ENCODE peak calls at places on chromosomes 5 and 9, in nine cellular contexts. One of them, this sample, is unnamed.

GRCh38 chr9:91680129-91680528 is 256.5 kb upstream of the NFIL3 start:
- DNase-seq in heart right ventricle: no peak
- DNase-seq in H1: no peak
- DNase-seq in kidney epithelial cell: no peak
- DNase-seq in cardiac fibroblast: no peak
- DNase-seq in MM.1S: no peak
- DNase-seq in astrocyte of the spinal cord: no peak
- DNase-seq in fibroblast of lung: no peak
- DNase-seq in mucosa of descending colon: no peak
- DNase-seq in this sample: no peak

GRCh38 chr9:137984520-137985257 is 107.1 kb downstream of the CACNA1B start:
- DNase-seq in heart right ventricle: no peak
- DNase-seq in H1: no peak
- DNase-seq in kidney epithelial cell: no peak
- DNase-seq in cardiac fibroblast: no peak
- DNase-seq in MM.1S: no peak
- DNase-seq in astrocyte of the spinal cord: no peak
- DNase-seq in fibroblast of lung: no peak
- DNase-seq in mucosa of descending colon: no peak
- DNase-seq in this sample: no peak

GRCh38 chr5:120473332-120473731 is 9.2 kb downstream of the PRR16 start:
- DNase-seq in heart right ventricle: no peak
- DNase-seq in H1: no peak
- DNase-seq in kidney epithelial cell: no peak
- DNase-seq in cardiac fibroblast: no peak
- DNase-seq in MM.1S: no peak
- DNase-seq in astrocyte of the spinal cord: no peak
- DNase-seq in fibroblast of lung: no peak
- DNase-seq in mucosa of descending colon: no peak
- DNase-seq in this sample: no peak

GRCh38 chr9:114745108-114745848 is 60.6 kb downstream of the TNFSF15 start:
- DNase-seq in heart right ventricle: no peak
- DNase-seq in H1: no peak
- DNase-seq in kidney epithelial cell: no peak
- DNase-seq in cardiac fibroblast: peak
- DNase-seq in MM.1S: no peak
- DNase-seq in astrocyte of the spinal cord: peak
- DNase-seq in fibroblast of lung: peak
- DNase-seq in mucosa of descending colon: no peak
- DNase-seq in this sample: no peak

GRCh38 chr9:107487521-107488399 is 1.8 kb downstream of the KLF4 start:
- DNase-seq in heart right ventricle: peak
- DNase-seq in H1: peak
- DNase-seq in kidney epithelial cell: no peak
- DNase-seq in cardiac fibroblast: peak
- DNase-seq in MM.1S: no peak
- DNase-seq in astrocyte of the spinal cord: peak
- DNase-seq in fibroblast of lung: peak
- DNase-seq in mucosa of descending colon: peak
- DNase-seq in this sample: no peak

GRCh38 chr5:139975306-139975705 is 67.8 kb downstream of the NRG2 start:
- DNase-seq in heart right ventricle: no peak
- DNase-seq in H1: no peak
- DNase-seq in kidney epithelial cell: no peak
- DNase-seq in cardiac fibroblast: no peak
- DNase-seq in MM.1S: no peak
- DNase-seq in astrocyte of the spinal cord: no peak
- DNase-seq in fibroblast of lung: no peak
- DNase-seq in mucosa of descending colon: no peak
- DNase-seq in this sample: no peak

GRCh38 chr9:20563917-20564316 is 58.4 kb downstream of the MLLT3 start:
- DNase-seq in heart right ventricle: no peak
- DNase-seq in H1: no peak
- DNase-seq in kidney epithelial cell: no peak
- DNase-seq in cardiac fibroblast: no peak
- DNase-seq in MM.1S: no peak
- DNase-seq in astrocyte of the spinal cord: no peak
- DNase-seq in fibroblast of lung: no peak
- DNase-seq in mucosa of descending colon: no peak
- DNase-seq in this sample: no peak

GRCh38 chr5:56440871-56441740 is 208.0 kb upstream of the ANKRD55 start:
- DNase-seq in heart right ventricle: no peak
- DNase-seq in H1: no peak
- DNase-seq in kidney epithelial cell: peak
- DNase-seq in cardiac fibroblast: peak
- DNase-seq in MM.1S: no peak
- DNase-seq in astrocyte of the spinal cord: peak
- DNase-seq in fibroblast of lung: peak
- DNase-seq in mucosa of descending colon: no peak
- DNase-seq in this sample: peak

GRCh38 chr5:943874-944620 is 51.4 kb downstream of the TRIP13 start:
- DNase-seq in heart right ventricle: no peak
- DNase-seq in H1: no peak
- DNase-seq in kidney epithelial cell: no peak
- DNase-seq in cardiac fibroblast: no peak
- DNase-seq in MM.1S: no peak
- DNase-seq in astrocyte of the spinal cord: no peak
- DNase-seq in fibroblast of lung: no peak
- DNase-seq in mucosa of descending colon: peak
- DNase-seq in this sample: no peak

GRCh38 chr9:95954940-95955339 is 79.4 kb downstream of the ERCC6L2 start:
- DNase-seq in heart right ventricle: no peak
- DNase-seq in H1: no peak
- DNase-seq in kidney epithelial cell: no peak
- DNase-seq in cardiac fibroblast: no peak
- DNase-seq in MM.1S: no peak
- DNase-seq in astrocyte of the spinal cord: no peak
- DNase-seq in fibroblast of lung: no peak
- DNase-seq in mucosa of descending colon: no peak
- DNase-seq in this sample: no peak

GRCh38 chr5:172770675-172771438 is at the start of gene DUSP1:
- DNase-seq in heart right ventricle: peak
- DNase-seq in H1: peak
- DNase-seq in kidney epithelial cell: no peak
- DNase-seq in cardiac fibroblast: peak
- DNase-seq in MM.1S: peak
- DNase-seq in astrocyte of the spinal cord: peak
- DNase-seq in fibroblast of lung: peak
- DNase-seq in mucosa of descending colon: peak
- DNase-seq in this sample: peak

GRCh38 chr5:124669956-124670671 is 76.3 kb downstream of the ZNF608 start:
- DNase-seq in heart right ventricle: no peak
- DNase-seq in H1: no peak
- DNase-seq in kidney epithelial cell: no peak
- DNase-seq in cardiac fibroblast: peak
- DNase-seq in MM.1S: no peak
- DNase-seq in astrocyte of the spinal cord: no peak
- DNase-seq in fibroblast of lung: no peak
- DNase-seq in mucosa of descending colon: no peak
- DNase-seq in this sample: peak

GRCh38 chr5:43514471-43514815 is 505 bp downstream of the C5orf34 start:
- DNase-seq in heart right ventricle: no peak
- DNase-seq in H1: no peak
- DNase-seq in kidney epithelial cell: peak
- DNase-seq in cardiac fibroblast: peak
- DNase-seq in MM.1S: no peak
- DNase-seq in astrocyte of the spinal cord: peak
- DNase-seq in fibroblast of lung: peak
- DNase-seq in mucosa of descending colon: no peak
- DNase-seq in this sample: peak

GRCh38 chr9:93304574-93305496 is 120.9 kb downstream of the WNK2 start:
- DNase-seq in heart right ventricle: peak
- DNase-seq in H1: peak
- DNase-seq in kidney epithelial cell: no peak
- DNase-seq in cardiac fibroblast: peak
- DNase-seq in MM.1S: no peak
- DNase-seq in astrocyte of the spinal cord: peak
- DNase-seq in fibroblast of lung: peak
- DNase-seq in mucosa of descending colon: no peak
- DNase-seq in this sample: peak

GRCh38 chr5:76280494-76280893 is 122.6 kb upstream of the IQGAP2 start:
- DNase-seq in heart right ventricle: no peak
- DNase-seq in H1: no peak
- DNase-seq in kidney epithelial cell: no peak
- DNase-seq in cardiac fibroblast: no peak
- DNase-seq in MM.1S: no peak
- DNase-seq in astrocyte of the spinal cord: no peak
- DNase-seq in fibroblast of lung: no peak
- DNase-seq in mucosa of descending colon: no peak
- DNase-seq in this sample: no peak

GRCh38 chr5:115366223-115366622 is 69.8 kb upstream of the CCDC112 start:
- DNase-seq in heart right ventricle: no peak
- DNase-seq in H1: no peak
- DNase-seq in kidney epithelial cell: peak
- DNase-seq in cardiac fibroblast: peak
- DNase-seq in MM.1S: no peak
- DNase-seq in astrocyte of the spinal cord: peak
- DNase-seq in fibroblast of lung: peak
- DNase-seq in mucosa of descending colon: no peak
- DNase-seq in this sample: peak
- TF ChIP-seq CTCF in heart right ventricle: no peak
- TF ChIP-seq CTCF in H1: no peak
- TF ChIP-seq CTCF in kidney epithelial cell: no peak
- TF ChIP-seq CTCF in cardiac fibroblast: peak
- TF ChIP-seq CTCF in MM.1S: no peak
- TF ChIP-seq CTCF in astrocyte of the spinal cord: no peak
- TF ChIP-seq CTCF in fibroblast of lung: no peak
- TF ChIP-seq CTCF in mucosa of descending colon: no peak
- TF ChIP-seq CTCF in this sample: peak

GRCh38 chr5:82165740-82166530 is 112.2 kb downstream of the RPS23 start:
- DNase-seq in heart right ventricle: peak
- DNase-seq in H1: peak
- DNase-seq in kidney epithelial cell: peak
- DNase-seq in cardiac fibroblast: peak
- DNase-seq in MM.1S: peak
- DNase-seq in astrocyte of the spinal cord: peak
- DNase-seq in fibroblast of lung: peak
- DNase-seq in mucosa of descending colon: no peak
- DNase-seq in this sample: peak
- TF ChIP-seq CTCF in heart right ventricle: peak
- TF ChIP-seq CTCF in H1: peak
- TF ChIP-seq CTCF in kidney epithelial cell: peak
- TF ChIP-seq CTCF in cardiac fibroblast: peak
- TF ChIP-seq CTCF in MM.1S: peak
- TF ChIP-seq CTCF in astrocyte of the spinal cord: peak
- TF ChIP-seq CTCF in fibroblast of lung: peak
- TF ChIP-seq CTCF in mucosa of descending colon: no peak
- TF ChIP-seq CTCF in this sample: peak

GRCh38 chr5:69038539-69038938 is 55.3 kb upstream of the SLC30A5 start:
- DNase-seq in heart right ventricle: no peak
- DNase-seq in H1: no peak
- DNase-seq in kidney epithelial cell: no peak
- DNase-seq in cardiac fibroblast: no peak
- DNase-seq in MM.1S: no peak
- DNase-seq in astrocyte of the spinal cord: no peak
- DNase-seq in fibroblast of lung: no peak
- DNase-seq in mucosa of descending colon: no peak
- DNase-seq in this sample: no peak

GRCh38 chr5:69042500-69042899 is 51.3 kb upstream of the SLC30A5 start:
- DNase-seq in heart right ventricle: no peak
- DNase-seq in H1: no peak
- DNase-seq in kidney epithelial cell: no peak
- DNase-seq in cardiac fibroblast: no peak
- DNase-seq in MM.1S: no peak
- DNase-seq in astrocyte of the spinal cord: no peak
- DNase-seq in fibroblast of lung: peak
- DNase-seq in mucosa of descending colon: no peak
- DNase-seq in this sample: no peak

GRCh38 chr5:69046375-69046957 is 47.3 kb upstream of the SLC30A5 start:
- DNase-seq in heart right ventricle: no peak
- DNase-seq in H1: no peak
- DNase-seq in kidney epithelial cell: no peak
- DNase-seq in cardiac fibroblast: peak
- DNase-seq in MM.1S: peak
- DNase-seq in astrocyte of the spinal cord: peak
- DNase-seq in fibroblast of lung: peak
- DNase-seq in mucosa of descending colon: no peak
- DNase-seq in this sample: no peak

GRCh38 chr5:69039829-69040228 is 54.0 kb upstream of the SLC30A5 start:
- DNase-seq in heart right ventricle: no peak
- DNase-seq in H1: no peak
- DNase-seq in kidney epithelial cell: no peak
- DNase-seq in cardiac fibroblast: no peak
- DNase-seq in MM.1S: no peak
- DNase-seq in astrocyte of the spinal cord: no peak
- DNase-seq in fibroblast of lung: no peak
- DNase-seq in mucosa of descending colon: no peak
- DNase-seq in this sample: no peak

DNA sequence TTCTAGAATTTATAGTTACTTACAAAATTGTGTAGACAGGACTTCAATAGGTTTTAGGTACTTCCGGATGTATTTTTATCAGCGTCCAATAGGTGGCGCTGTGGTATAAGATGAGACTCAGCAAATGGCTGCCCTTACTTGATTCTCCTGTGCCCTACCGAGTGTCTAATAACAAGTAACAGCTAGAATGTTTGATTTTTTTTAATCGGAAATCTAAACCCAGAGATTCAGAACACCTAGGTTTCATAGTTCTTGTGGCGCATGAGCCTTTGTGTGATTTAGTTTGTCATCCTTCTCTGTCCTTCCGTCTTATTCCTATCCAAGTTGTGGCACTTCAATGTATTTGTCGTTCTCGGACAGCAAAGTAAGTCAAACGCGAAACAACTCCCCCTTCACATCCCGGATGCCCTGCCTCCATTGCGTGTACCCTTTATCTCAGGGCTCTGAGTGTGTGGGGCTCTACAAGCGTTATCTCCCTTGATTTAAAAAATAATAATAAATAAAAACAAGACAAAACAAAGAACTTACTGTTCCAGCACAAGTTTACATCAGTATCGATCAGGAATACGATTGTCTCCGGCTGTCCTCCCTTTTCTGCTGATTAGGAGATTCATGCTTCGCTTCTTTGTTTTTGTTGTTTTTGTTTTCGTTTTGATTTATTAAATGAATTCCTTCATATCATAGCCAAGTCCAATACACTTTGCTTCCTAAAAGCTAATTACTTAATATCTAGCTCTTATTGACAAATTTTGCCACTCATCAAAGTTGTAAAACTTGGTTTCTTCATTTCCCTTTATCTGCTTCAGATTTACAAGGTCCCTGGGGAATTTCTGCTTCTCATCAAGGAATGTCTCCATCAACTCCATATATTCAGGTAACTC is 50.7 kb upstream of the SLC30A5 start:
- DNase-seq in heart right ventricle: peak
- DNase-seq in H1: peak
- DNase-seq in kidney epithelial cell: peak
- DNase-seq in cardiac fibroblast: peak
- DNase-seq in MM.1S: peak
- DNase-seq in astrocyte of the spinal cord: peak
- DNase-seq in fibroblast of lung: peak
- DNase-seq in mucosa of descending colon: no peak
- DNase-seq in this sample: peak
- TF ChIP-seq CTCF in heart right ventricle: peak
- TF ChIP-seq CTCF in H1: peak
- TF ChIP-seq CTCF in kidney epithelial cell: peak
- TF ChIP-seq CTCF in cardiac fibroblast: peak
- TF ChIP-seq CTCF in MM.1S: peak
- TF ChIP-seq CTCF in astrocyte of the spinal cord: peak
- TF ChIP-seq CTCF in fibroblast of lung: peak
- TF ChIP-seq CTCF in mucosa of descending colon: peak
- TF ChIP-seq CTCF in this sample: peak

GRCh38 chr5:153756540-153756939 is 266.1 kb downstream of the GRIA1 start:
- DNase-seq in heart right ventricle: no peak
- DNase-seq in H1: no peak
- DNase-seq in kidney epithelial cell: no peak
- DNase-seq in cardiac fibroblast: peak
- DNase-seq in MM.1S: no peak
- DNase-seq in astrocyte of the spinal cord: peak
- DNase-seq in fibroblast of lung: peak
- DNase-seq in mucosa of descending colon: no peak
- DNase-seq in this sample: no peak
- TF ChIP-seq CTCF in heart right ventricle: no peak
- TF ChIP-seq CTCF in H1: peak
- TF ChIP-seq CTCF in kidney epithelial cell: no peak
- TF ChIP-seq CTCF in cardiac fibroblast: peak
- TF ChIP-seq CTCF in MM.1S: peak
- TF ChIP-seq CTCF in astrocyte of the spinal cord: peak
- TF ChIP-seq CTCF in fibroblast of lung: peak
- TF ChIP-seq CTCF in mucosa of descending colon: no peak
- TF ChIP-seq CTCF in this sample: peak